ENCODE peak calls at places on chromosomes 2 and 18, in ten cellular contexts. One of them, this sample, is unnamed.

GRCh38 chr2:177639262-177639914 is 246.8 kb downstream of the AGPS start:
- DNase-seq in stomach: no peak
- DNase-seq in GM12865: no peak
- DNase-seq in cardiac fibroblast: no peak
- DNase-seq in neuronal stem cell: no peak
- DNase-seq in K562: peak; percentile 81
- DNase-seq in HAP-1: no peak
- DNase-seq in dorsolateral prefrontal cortex: no peak
- DNase-seq in naive thymus-derived CD4-positive, alpha-beta T cell: no peak
- DNase-seq in pancreas: no peak
- DNase-seq in this sample: no peak

GRCh38 chr18:36256094-36256493 is 41.4 kb upstream of the FHOD3 start:
- DNase-seq in cardiac fibroblast: no peak
- DNase-seq in HAP-1: no peak
- DNase-seq in K562: no peak
- DNase-seq in neuronal stem cell: no peak
- DNase-seq in GM12865: no peak
- DNase-seq in naive thymus-derived CD4-positive, alpha-beta T cell: no peak
- DNase-seq in dorsolateral prefrontal cortex: no peak
- DNase-seq in pancreas: no peak
- DNase-seq in stomach: no peak
- DNase-seq in this sample: no peak

GRCh38 chr18:44943201-44943881 is 262.7 kb downstream of the SETBP1 start:
- DNase-seq in stomach: no peak
- DNase-seq in naive thymus-derived CD4-positive, alpha-beta T cell: no peak
- DNase-seq in pancreas: no peak
- DNase-seq in dorsolateral prefrontal cortex: no peak
- DNase-seq in neuronal stem cell: no peak
- DNase-seq in K562: no peak
- DNase-seq in HAP-1: no peak
- DNase-seq in GM12865: no peak
- DNase-seq in cardiac fibroblast: peak; percentile 26
- DNase-seq in this sample: no peak

GRCh38 chr2:18491577-18491976 is 68.9 kb downstream of the RDH14 start:
- DNase-seq in naive thymus-derived CD4-positive, alpha-beta T cell: no peak
- DNase-seq in neuronal stem cell: no peak
- DNase-seq in cardiac fibroblast: no peak
- DNase-seq in pancreas: no peak
- DNase-seq in K562: no peak
- DNase-seq in dorsolateral prefrontal cortex: no peak
- DNase-seq in stomach: no peak
- DNase-seq in HAP-1: no peak
- DNase-seq in GM12865: no peak
- DNase-seq in this sample: no peak

GRCh38 chr2:149860276-149860921 is 272.8 kb upstream of the MMADHC start:
- DNase-seq in neuronal stem cell: no peak
- DNase-seq in HAP-1: no peak
- DNase-seq in cardiac fibroblast: peak; percentile 93
- DNase-seq in naive thymus-derived CD4-positive, alpha-beta T cell: no peak
- DNase-seq in K562: no peak
- DNase-seq in dorsolateral prefrontal cortex: no peak
- DNase-seq in pancreas: no peak
- DNase-seq in stomach: peak; percentile 27
- DNase-seq in GM12865: no peak
- DNase-seq in this sample: no peak

GRCh38 chr2:27191107-27191829 is 20.6 kb upstream of the ATRAID start:
- DNase-seq in cardiac fibroblast: peak; percentile 88
- DNase-seq in pancreas: no peak
- DNase-seq in dorsolateral prefrontal cortex: no peak
- DNase-seq in K562: peak; percentile 79
- DNase-seq in naive thymus-derived CD4-positive, alpha-beta T cell: peak; percentile 55
- DNase-seq in neuronal stem cell: peak; percentile 37
- DNase-seq in stomach: peak; percentile 53
- DNase-seq in HAP-1: peak; percentile 57
- DNase-seq in GM12865: peak; percentile 79
- DNase-seq in this sample: peak; percentile 65

GRCh38 chr18:62759704-62760402 is 44.5 kb downstream of the PHLPP1 start:
- DNase-seq in neuronal stem cell: no peak
- DNase-seq in pancreas: no peak
- DNase-seq in naive thymus-derived CD4-positive, alpha-beta T cell: no peak
- DNase-seq in K562: no peak
- DNase-seq in GM12865: no peak
- DNase-seq in HAP-1: no peak
- DNase-seq in stomach: no peak
- DNase-seq in cardiac fibroblast: peak; percentile 24
- DNase-seq in dorsolateral prefrontal cortex: no peak
- DNase-seq in this sample: no peak

GRCh38 chr2:2797797-2798196 is 466.7 kb upstream of the MYT1L start:
- DNase-seq in GM12865: no peak
- DNase-seq in neuronal stem cell: no peak
- DNase-seq in K562: no peak
- DNase-seq in dorsolateral prefrontal cortex: no peak
- DNase-seq in pancreas: no peak
- DNase-seq in cardiac fibroblast: no peak
- DNase-seq in HAP-1: no peak
- DNase-seq in naive thymus-derived CD4-positive, alpha-beta T cell: no peak
- DNase-seq in stomach: no peak
- DNase-seq in this sample: no peak

GRCh38 chr2:241703128-241703604 is 1.3 kb downstream of the ING5 start:
- DNase-seq in neuronal stem cell: no peak
- DNase-seq in K562: no peak
- DNase-seq in stomach: peak; percentile 30
- DNase-seq in dorsolateral prefrontal cortex: no peak
- DNase-seq in GM12865: no peak
- DNase-seq in HAP-1: no peak
- DNase-seq in cardiac fibroblast: peak; percentile 26
- DNase-seq in pancreas: no peak
- DNase-seq in naive thymus-derived CD4-positive, alpha-beta T cell: no peak
- DNase-seq in this sample: no peak

GRCh38 chr2:177165731-177166711 is 46.6 kb upstream of the HNRNPA3 start:
- DNase-seq in dorsolateral prefrontal cortex: no peak
- DNase-seq in cardiac fibroblast: peak; percentile 82
- DNase-seq in HAP-1: peak; percentile 74
- DNase-seq in GM12865: peak; percentile 68
- DNase-seq in stomach: no peak
- DNase-seq in naive thymus-derived CD4-positive, alpha-beta T cell: peak; percentile 46
- DNase-seq in K562: peak; percentile 41
- DNase-seq in neuronal stem cell: no peak
- DNase-seq in pancreas: no peak
- DNase-seq in this sample: no peak

GRCh38 chr2:203016716-203017115 is 2.0 kb downstream of the NBEAL1 start:
- DNase-seq in K562: peak; percentile 15
- DNase-seq in GM12865: no peak
- DNase-seq in neuronal stem cell: no peak
- DNase-seq in dorsolateral prefrontal cortex: no peak
- DNase-seq in cardiac fibroblast: no peak
- DNase-seq in naive thymus-derived CD4-positive, alpha-beta T cell: no peak
- DNase-seq in HAP-1: no peak
- DNase-seq in pancreas: no peak
- DNase-seq in stomach: no peak
- DNase-seq in this sample: no peak

GRCh38 chr2:203019142-203019541 is 4.5 kb downstream of the NBEAL1 start:
- DNase-seq in HAP-1: no peak
- DNase-seq in cardiac fibroblast: no peak
- DNase-seq in GM12865: no peak
- DNase-seq in pancreas: no peak
- DNase-seq in naive thymus-derived CD4-positive, alpha-beta T cell: no peak
- DNase-seq in neuronal stem cell: no peak
- DNase-seq in stomach: no peak
- DNase-seq in K562: no peak
- DNase-seq in dorsolateral prefrontal cortex: no peak
- DNase-seq in this sample: no peak

GRCh38 chr2:203014456-203015199 is at the start of gene NBEAL1:
- DNase-seq in pancreas: peak; percentile 99
- DNase-seq in stomach: peak; percentile 99
- DNase-seq in neuronal stem cell: peak; percentile 99
- DNase-seq in naive thymus-derived CD4-positive, alpha-beta T cell: peak; percentile 89
- DNase-seq in GM12865: peak; percentile 99
- DNase-seq in dorsolateral prefrontal cortex: peak; percentile 99
- DNase-seq in HAP-1: peak; percentile 97
- DNase-seq in K562: peak; percentile 95
- DNase-seq in cardiac fibroblast: peak; percentile 100
- DNase-seq in this sample: peak; percentile 78

GRCh38 chr2:203021986-203022385 is 7.3 kb downstream of the NBEAL1 start:
- DNase-seq in GM12865: no peak
- DNase-seq in cardiac fibroblast: peak; percentile 49
- DNase-seq in HAP-1: no peak
- DNase-seq in neuronal stem cell: no peak
- DNase-seq in K562: no peak
- DNase-seq in pancreas: no peak
- DNase-seq in stomach: no peak
- DNase-seq in naive thymus-derived CD4-positive, alpha-beta T cell: no peak
- DNase-seq in dorsolateral prefrontal cortex: no peak
- DNase-seq in this sample: no peak

GRCh38 chr2:203018181-203018580 is 3.5 kb downstream of the NBEAL1 start:
- DNase-seq in cardiac fibroblast: peak; percentile 43
- DNase-seq in naive thymus-derived CD4-positive, alpha-beta T cell: no peak
- DNase-seq in stomach: no peak
- DNase-seq in K562: peak; percentile 14
- DNase-seq in pancreas: no peak
- DNase-seq in dorsolateral prefrontal cortex: no peak
- DNase-seq in neuronal stem cell: no peak
- DNase-seq in GM12865: peak; percentile 54
- DNase-seq in HAP-1: no peak
- DNase-seq in this sample: no peak
- H3K4me3 ChIP-seq in cardiac fibroblast: peak overlapping the region; percentile 9
- H3K4me3 ChIP-seq in naive thymus-derived CD4-positive, alpha-beta T cell: no peak overlapping the region
- H3K4me3 ChIP-seq in stomach: peak overlapping the region; percentile 71
- H3K4me3 ChIP-seq in K562: peak overlapping the region; percentile 23
- H3K4me3 ChIP-seq in pancreas: no peak overlapping the region
- H3K4me3 ChIP-seq in dorsolateral prefrontal cortex: peak overlapping the region; percentile 90
- H3K4me3 ChIP-seq in neuronal stem cell: peak overlapping the region; percentile 25
- H3K4me3 ChIP-seq in GM12865: peak overlapping the region; percentile 41
- H3K4me3 ChIP-seq in HAP-1: no peak overlapping the region
- H3K4me3 ChIP-seq in this sample: peak overlapping the region; percentile 71

GRCh38 chr18:6414118-6414722 is 491 bp downstream of the L3MBTL4 start:
- DNase-seq in pancreas: peak; percentile 88
- DNase-seq in naive thymus-derived CD4-positive, alpha-beta T cell: no peak
- DNase-seq in HAP-1: no peak
- DNase-seq in cardiac fibroblast: peak; percentile 10
- DNase-seq in dorsolateral prefrontal cortex: peak; percentile 73
- DNase-seq in neuronal stem cell: no peak
- DNase-seq in stomach: peak; percentile 84
- DNase-seq in K562: no peak
- DNase-seq in GM12865: peak; percentile 80
- DNase-seq in this sample: no peak
- H3K4me3 ChIP-seq in pancreas: peak overlapping the region; percentile 91
- H3K4me3 ChIP-seq in naive thymus-derived CD4-positive, alpha-beta T cell: no peak overlapping the region
- H3K4me3 ChIP-seq in HAP-1: no peak overlapping the region
- H3K4me3 ChIP-seq in cardiac fibroblast: peak overlapping the region; percentile 47
- H3K4me3 ChIP-seq in dorsolateral prefrontal cortex: peak overlapping the region; percentile 83
- H3K4me3 ChIP-seq in neuronal stem cell: no peak overlapping the region
- H3K4me3 ChIP-seq in stomach: peak overlapping the region; percentile 83
- H3K4me3 ChIP-seq in K562: no peak overlapping the region
- H3K4me3 ChIP-seq in GM12865: peak overlapping the region; percentile 85
- H3K4me3 ChIP-seq in this sample: peak overlapping the region; percentile 84

GRCh38 chr2:237942512-237942897 is 24.3 kb upstream of the UBE2F start:
- DNase-seq in neuronal stem cell: no peak
- DNase-seq in GM12865: no peak
- DNase-seq in K562: peak; percentile 31
- DNase-seq in stomach: no peak
- DNase-seq in cardiac fibroblast: peak; percentile 38
- DNase-seq in naive thymus-derived CD4-positive, alpha-beta T cell: no peak
- DNase-seq in pancreas: no peak
- DNase-seq in dorsolateral prefrontal cortex: no peak
- DNase-seq in HAP-1: no peak
- DNase-seq in this sample: no peak

GRCh38 chr2:237940828-237941227 is 26.0 kb upstream of the UBE2F start:
- DNase-seq in K562: peak; percentile 19
- DNase-seq in dorsolateral prefrontal cortex: no peak
- DNase-seq in cardiac fibroblast: no peak
- DNase-seq in stomach: no peak
- DNase-seq in HAP-1: no peak
- DNase-seq in naive thymus-derived CD4-positive, alpha-beta T cell: no peak
- DNase-seq in pancreas: no peak
- DNase-seq in GM12865: no peak
- DNase-seq in neuronal stem cell: no peak
- DNase-seq in this sample: no peak

GRCh38 chr2:237943395-237944094 is 23.3 kb upstream of the UBE2F start:
- DNase-seq in cardiac fibroblast: no peak
- DNase-seq in stomach: no peak
- DNase-seq in GM12865: no peak
- DNase-seq in pancreas: peak; percentile 76
- DNase-seq in naive thymus-derived CD4-positive, alpha-beta T cell: no peak
- DNase-seq in neuronal stem cell: no peak
- DNase-seq in HAP-1: no peak
- DNase-seq in dorsolateral prefrontal cortex: peak; percentile 68
- DNase-seq in K562: no peak
- DNase-seq in this sample: no peak

GRCh38 chr2:237939251-237939650 is 27.6 kb upstream of the UBE2F start:
- DNase-seq in HAP-1: no peak
- DNase-seq in GM12865: no peak
- DNase-seq in cardiac fibroblast: no peak
- DNase-seq in pancreas: no peak
- DNase-seq in K562: no peak
- DNase-seq in neuronal stem cell: no peak
- DNase-seq in dorsolateral prefrontal cortex: no peak
- DNase-seq in naive thymus-derived CD4-positive, alpha-beta T cell: no peak
- DNase-seq in stomach: no peak
- DNase-seq in this sample: no peak

DNA sequence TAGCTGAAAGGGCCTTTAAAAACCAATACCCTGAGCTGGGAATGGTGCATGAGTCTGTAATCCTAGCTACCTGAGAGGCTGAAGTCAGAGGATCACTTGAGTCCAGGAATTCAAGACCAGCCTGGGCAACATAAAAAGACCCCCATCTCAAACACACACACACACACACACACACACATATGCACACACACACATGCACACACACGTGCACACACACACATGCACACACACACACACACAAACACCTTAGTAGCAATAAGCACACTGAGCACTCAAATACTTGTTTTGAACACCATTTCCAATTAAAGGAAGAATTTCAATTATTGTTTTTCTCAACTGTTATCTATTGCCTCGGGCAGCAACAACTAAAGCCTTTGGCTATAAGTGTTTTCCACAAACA is 25.6 kb upstream of the UBE2F start:
- DNase-seq in dorsolateral prefrontal cortex: no peak
- DNase-seq in K562: no peak
- DNase-seq in HAP-1: no peak
- DNase-seq in cardiac fibroblast: no peak
- DNase-seq in neuronal stem cell: no peak
- DNase-seq in GM12865: no peak
- DNase-seq in naive thymus-derived CD4-positive, alpha-beta T cell: no peak
- DNase-seq in stomach: no peak
- DNase-seq in pancreas: no peak
- DNase-seq in this sample: no peak
- H3K4me3 ChIP-seq in dorsolateral prefrontal cortex: no peak overlapping the region
- H3K4me3 ChIP-seq in K562: no peak overlapping the region
- H3K4me3 ChIP-seq in HAP-1: no peak overlapping the region
- H3K4me3 ChIP-seq in cardiac fibroblast: no peak overlapping the region
- H3K4me3 ChIP-seq in neuronal stem cell: no peak overlapping the region
- H3K4me3 ChIP-seq in GM12865: no peak overlapping the region
- H3K4me3 ChIP-seq in naive thymus-derived CD4-positive, alpha-beta T cell: no peak overlapping the region
- H3K4me3 ChIP-seq in stomach: no peak overlapping the region
- H3K4me3 ChIP-seq in pancreas: no peak overlapping the region
- H3K4me3 ChIP-seq in this sample: no peak overlapping the region

DNA sequence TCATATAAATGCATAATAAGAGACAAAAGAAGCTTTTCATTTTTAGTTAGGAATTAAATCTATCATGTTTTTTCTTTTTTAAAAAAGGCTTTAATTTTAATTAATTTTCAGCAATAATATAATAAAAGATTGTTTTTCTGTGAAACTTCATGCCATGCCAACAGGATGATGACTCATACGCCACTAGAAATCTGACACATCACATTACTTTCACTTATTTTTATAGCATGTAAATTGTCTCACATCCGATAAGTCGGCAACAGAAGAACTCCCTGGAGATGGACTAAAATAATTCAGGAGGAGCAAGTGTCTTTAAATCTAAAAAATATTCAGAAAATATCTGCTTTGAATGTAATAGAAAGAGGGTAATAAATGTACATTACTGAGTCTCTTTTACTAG is 1024.2 kb upstream of the ACVR2A start:
- DNase-seq in naive thymus-derived CD4-positive, alpha-beta T cell: no peak
- DNase-seq in neuronal stem cell: no peak
- DNase-seq in stomach: no peak
- DNase-seq in GM12865: no peak
- DNase-seq in HAP-1: no peak
- DNase-seq in cardiac fibroblast: peak; percentile 63
- DNase-seq in dorsolateral prefrontal cortex: no peak
- DNase-seq in K562: no peak
- DNase-seq in pancreas: no peak
- DNase-seq in this sample: no peak
- H3K4me3 ChIP-seq in naive thymus-derived CD4-positive, alpha-beta T cell: no peak overlapping the region
- H3K4me3 ChIP-seq in neuronal stem cell: no peak overlapping the region
- H3K4me3 ChIP-seq in stomach: no peak overlapping the region
- H3K4me3 ChIP-seq in GM12865: no peak overlapping the region
- H3K4me3 ChIP-seq in HAP-1: no peak overlapping the region
- H3K4me3 ChIP-seq in cardiac fibroblast: no peak overlapping the region
- H3K4me3 ChIP-seq in dorsolateral prefrontal cortex: no peak overlapping the region
- H3K4me3 ChIP-seq in K562: no peak overlapping the region
- H3K4me3 ChIP-seq in pancreas: no peak overlapping the region
- H3K4me3 ChIP-seq in this sample: no peak overlapping the region